ENCODE peak calls at places on chromosomes 4 and X, in ten cellular contexts. C is retinal pigment epithelial cell, E is transverse colon, N is NCI-H2029, O is cardiac septum, K is psoas muscle, S is NCI-H69, G is fibroblast of the conjunctiva, H is DND-41, Z is neural progenitor cell. P is an unnamed sample.

GRCh38 chr4:53168237-53168636 is 197.6 kb downstream of the SCFD2 start:
- DNase-seq in N (no peak), G (no peak), Z (no peak), S (no peak), E (no peak), C (no peak), O (no peak), K (no peak), H (no peak), P (no peak)

GRCh38 chr4:53991821-53992220 is 72.6 kb downstream of the CHIC2 start:
- DNase-seq in Z (no peak), C (no peak), E (no peak), H (no peak), O (no peak), G (no peak), S (no peak), N (no peak), K (no peak), P (no peak)

GRCh38 chrX:37383313-37383712 is 34.1 kb downstream of the PRRG1 start:
- DNase-seq in S (no peak), Z (no peak), O (no peak), G (no peak), C (no peak), H (no peak), K (no peak), N (no peak), E (no peak), P (no peak)

GRCh38 chr4:98027827-98028226 is 115.4 kb downstream of the STPG2 start:
- DNase-seq in O (no peak), H (no peak), K (no peak), Z (peak; percentile 11), N (no peak), E (no peak), S (no peak), C (peak; percentile 9), G (no peak), P (no peak)

GRCh38 chrX:20042221-20042620 is 51.4 kb upstream of the BCLAF3 start:
- DNase-seq in G (no peak), O (no peak), N (no peak), H (no peak), C (no peak), S (no peak), E (no peak), K (no peak), Z (no peak), P (no peak)

GRCh38 chrX:41963348-41963747 is 40.0 kb upstream of the CASK start:
- DNase-seq in H (no peak), S (no peak), K (no peak), E (no peak), G (no peak), O (no peak), Z (no peak), N (peak; percentile 17), C (no peak), P (no peak)

GRCh38 chr4:48031802-48032525 is 15.4 kb downstream of the NIPAL1 start:
- DNase-seq in N (no peak), H (no peak), O (no peak), G (peak; percentile 34), E (no peak), C (peak; percentile 81), K (peak; percentile 60), S (no peak), Z (no peak), P (no peak)

GRCh38 chrX:102746134-102746584 is 25.6 kb downstream of the GPRASP3 start:
- DNase-seq in K (peak; percentile 62), G (no peak), C (no peak), S (peak; percentile 1), H (no peak), Z (peak; percentile 57), E (peak; percentile 35), N (no peak), O (peak; percentile 82), P (no peak)

GRCh38 chr4:182795446-182796238 is 121.5 kb downstream of the DCTD start:
- DNase-seq in O (no peak), N (no peak), G (no peak), K (no peak), S (peak; percentile 44), H (no peak), E (no peak), Z (no peak), C (no peak), P (no peak)

GRCh38 chr4:99878604-99879003 is 15.6 kb downstream of the LAMTOR3 start:
- DNase-seq in K (no peak), O (no peak), G (no peak), Z (no peak), H (no peak), S (no peak), C (no peak), N (no peak), E (no peak), P (no peak)

GRCh38 chr4:184265566-184266351 is 48.1 kb upstream of the ENPP6 start:
- DNase-seq in S (no peak), Z (no peak), E (peak; percentile 49), K (no peak), O (no peak), N (peak; percentile 88), C (no peak), G (no peak), H (no peak), P (no peak)

GRCh38 chr4:8131210-8131609 is 27.4 kb downstream of the ABLIM2 start:
- DNase-seq in C (no peak), S (peak; percentile 59), N (no peak), O (no peak), E (no peak), K (peak; percentile 43), G (no peak), Z (no peak), H (peak; percentile 42), P (no peak)

P was measured in esophagus squamous epithelium.